ENCODE peak calls at places on chromosomes 6 and 20, in six cellular contexts. G, C, N, I, D and V are unnamed samples. For H3K4me1, the result is how much of the 10 kb centered on the place peaks cover.

GRCh38 chr6:158431036-158431435 is 118.8 kb downstream of the TULP4 start:
- DNase-seq in G (no peak), C (no peak), N (no peak), I (no peak), D (no peak), V (no peak)

GRCh38 chr6:108442770-108443520 is 117.8 kb upstream of the FOXO3 start:
- DNase-seq in I (no peak), D (no peak), G (no peak), C (no peak), N (no peak), V (no peak)

GRCh38 chr20:57076202-57076651 is 190.2 kb downstream of the BMP7 start:
- DNase-seq in I (peak), N (no peak), D (no peak), C (no peak), G (no peak), V (no peak)

GRCh38 chr6:42104095-42104806 is 38.2 kb downstream of the C6orf132 start:
- DNase-seq in C (no peak), D (peak), N (peak), I (peak), G (peak), V (peak)

GRCh38 chr6:111792241-111792640 is 81.0 kb downstream of the FYN start:
- DNase-seq in G (no peak), I (no peak), D (no peak), N (no peak), C (no peak), V (no peak)

GRCh38 chr6:159172066-159172465 is 2.9 kb downstream of the FNDC1 start:
- DNase-seq in C (no peak), N (no peak), G (no peak), I (no peak), D (no peak), V (no peak)

GRCh38 chr20:57393321-57394086 is 2.3 kb downstream of the RBM38 start:
- DNase-seq in G (no peak), I (no peak), N (no peak), C (no peak), D (no peak), V (no peak)

GRCh38 chr6:19329078-19329477 is 508.1 kb upstream of the ID4 start:
- DNase-seq in D (no peak), N (no peak), I (no peak), C (no peak), G (no peak), V (no peak)

GRCh38 chr20:32920530-32921298 is 62.0 kb downstream of the EFCAB8 start:
- DNase-seq in C (no peak), G (no peak), I (no peak), N (no peak), D (no peak), V (no peak)

GRCh38 chr20:60262967-60263603 is 304.9 kb downstream of the CDH26 start:
- DNase-seq in D (peak), C (no peak), G (no peak), N (peak), I (peak), V (peak)

GRCh38 chr6:134551245-134551960 is 233.5 kb upstream of the SGK1 start:
- DNase-seq in I (no peak), D (no peak), N (no peak), C (no peak), G (no peak), V (no peak)

GRCh38 chr20:45347936-45348809 is at the start of gene SDC4:
- DNase-seq in C (no peak), G (no peak), N (peak), I (no peak), D (peak), V (no peak)

GRCh38 chr20:45346291-45346718 is 1.9 kb downstream of the SDC4 start:
- DNase-seq in C (no peak), I (no peak), N (no peak), D (no peak), G (no peak), V (no peak)

GRCh38 chr20:45345104-45345936 is 2.9 kb downstream of the SDC4 start:
- DNase-seq in C (no peak), N (no peak), I (no peak), G (no peak), D (no peak), V (no peak)

GRCh38 chr20:45347297-45347935 is 808 bp downstream of the SDC4 start:
- DNase-seq in D (no peak), N (no peak), C (no peak), I (no peak), G (no peak), V (no peak)

DNA sequence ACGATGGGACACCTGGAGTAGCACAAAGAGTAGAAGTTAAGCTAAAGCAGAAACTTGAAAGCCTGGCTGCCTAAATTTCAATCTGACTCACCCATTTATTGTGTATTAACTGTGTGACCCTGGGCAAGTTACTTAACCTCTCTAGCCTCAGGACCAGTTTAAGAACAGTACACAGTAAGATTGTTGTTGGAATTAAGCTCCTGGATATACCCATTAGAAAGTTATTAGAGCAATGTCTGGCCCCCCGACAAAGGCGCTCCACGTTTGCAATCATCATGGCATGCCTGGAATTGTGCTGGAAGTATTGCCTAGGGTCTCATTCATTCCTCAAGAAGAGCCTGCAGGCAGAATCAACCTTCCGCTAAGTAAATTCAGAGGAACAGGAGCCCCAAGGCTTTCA is 1.4 kb downstream of the SDC4 start:
- DNase-seq in D (no peak), C (no peak), N (no peak), I (no peak), G (no peak), V (no peak)
- H3K4me1 ChIP-seq in D (under half), C (half or more), N (half or more), I (half or more), G (under half), V (under half)

GRCh38 chr6:127539292-127539691 is 20.2 kb upstream of the MTCL3 start:
- DNase-seq in C (no peak), G (no peak), I (no peak), N (peak), D (no peak), V (no peak)
- TF ChIP-seq YY1 in C (no peak), G (no peak), I (no peak), N (no peak), D (no peak), V (no peak)

DNA sequence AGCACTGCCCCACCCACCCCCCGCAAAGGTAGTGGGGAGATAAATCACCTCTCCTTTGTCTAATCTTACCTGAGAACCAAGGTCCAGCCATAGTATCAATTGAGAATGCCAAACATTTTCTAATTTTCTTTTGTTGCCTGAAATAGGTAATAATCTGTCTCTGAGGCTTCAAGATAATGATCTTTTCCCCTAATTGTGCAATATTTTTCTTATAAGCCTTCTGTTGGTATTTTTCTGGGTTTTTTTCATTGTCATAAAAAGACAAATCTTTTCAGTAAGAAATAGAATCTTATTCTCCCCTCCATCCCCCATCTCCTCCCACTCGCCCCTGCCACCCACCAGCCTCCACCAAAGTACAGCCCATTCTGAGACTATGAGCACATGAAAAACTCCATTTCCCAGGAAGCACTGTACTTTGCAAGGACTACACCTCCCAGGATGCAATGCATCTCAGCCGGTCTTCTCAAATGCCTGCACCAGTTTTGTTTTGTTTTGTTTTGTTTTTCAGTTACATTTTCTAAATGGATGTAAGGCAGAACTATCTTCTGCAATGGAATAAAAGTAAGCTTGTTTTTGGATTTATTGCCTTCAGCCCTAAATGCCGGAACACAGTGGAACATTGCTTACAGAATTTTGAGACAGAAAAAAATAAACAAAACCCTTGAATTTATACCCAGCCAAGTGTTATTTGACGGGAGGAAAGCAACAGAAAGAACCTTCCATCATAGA is 268.0 kb downstream of the TFAP2A start:
- DNase-seq in G (peak), I (peak), D (no peak), N (peak), C (peak), V (peak)
- TF ChIP-seq ZNF274 in G (no peak), I (no peak), D (no peak), N (no peak), C (no peak), V (no peak)

GRCh38 chr6:33915134-33915533 is 111.3 kb upstream of the MLN start:
- DNase-seq in C (no peak), N (no peak), D (no peak), G (no peak), I (no peak), V (no peak)

GRCh38 chr6:33914519-33915120 is 110.8 kb upstream of the MLN start:
- DNase-seq in G (no peak), C (no peak), I (no peak), D (no peak), N (no peak), V (no peak)

GRCh38 chr6:33911488-33911887 is 107.7 kb upstream of the MLN start:
- DNase-seq in N (no peak), I (no peak), C (no peak), D (no peak), G (no peak), V (no peak)

GRCh38 chr6:33909737-33910136 is 105.9 kb upstream of the MLN start:
- DNase-seq in G (no peak), I (no peak), C (no peak), D (no peak), N (peak), V (no peak)

GRCh38 chr6:33912177-33912576 is 108.4 kb upstream of the MLN start:
- DNase-seq in D (no peak), G (no peak), N (no peak), C (no peak), I (no peak), V (no peak)
- H3K4me1 ChIP-seq in D (under half), G (under half), N (under half), C (under half), I (under half), V (under half)

DNA sequence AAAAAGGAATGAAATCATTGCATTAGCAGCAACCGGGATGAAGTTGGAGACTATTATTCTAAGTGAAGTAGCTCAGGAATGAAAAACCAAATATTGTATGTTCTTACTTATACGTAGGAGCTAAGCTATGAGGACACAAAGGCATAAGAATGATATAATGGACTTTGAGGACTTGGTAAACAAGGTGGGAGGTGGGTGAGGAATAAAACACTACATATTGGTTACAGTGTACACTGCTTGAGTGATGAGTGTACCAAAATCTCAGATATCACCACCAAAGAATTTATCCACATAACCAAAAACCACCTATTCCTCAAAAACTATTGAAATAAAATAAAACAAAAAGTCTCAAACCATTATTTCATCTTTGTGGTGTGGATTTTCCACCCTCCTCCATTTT is 593.5 kb downstream of the TENT5A start:
- DNase-seq in N (no peak), D (no peak), C (no peak), G (no peak), I (no peak), V (no peak)
- TF ChIP-seq YY1 in N (no peak), D (no peak), C (no peak), G (no peak), I (no peak), V (no peak)

GRCh38 chr6:141482773-141483172 is 650.0 kb upstream of the GJE1 start:
- DNase-seq in D (no peak), N (no peak), G (no peak), C (no peak), I (no peak), V (no peak)
- TF ChIP-seq ZNF274 in D (no peak), N (no peak), G (no peak), C (no peak), I (no peak), V (no peak)

DNA sequence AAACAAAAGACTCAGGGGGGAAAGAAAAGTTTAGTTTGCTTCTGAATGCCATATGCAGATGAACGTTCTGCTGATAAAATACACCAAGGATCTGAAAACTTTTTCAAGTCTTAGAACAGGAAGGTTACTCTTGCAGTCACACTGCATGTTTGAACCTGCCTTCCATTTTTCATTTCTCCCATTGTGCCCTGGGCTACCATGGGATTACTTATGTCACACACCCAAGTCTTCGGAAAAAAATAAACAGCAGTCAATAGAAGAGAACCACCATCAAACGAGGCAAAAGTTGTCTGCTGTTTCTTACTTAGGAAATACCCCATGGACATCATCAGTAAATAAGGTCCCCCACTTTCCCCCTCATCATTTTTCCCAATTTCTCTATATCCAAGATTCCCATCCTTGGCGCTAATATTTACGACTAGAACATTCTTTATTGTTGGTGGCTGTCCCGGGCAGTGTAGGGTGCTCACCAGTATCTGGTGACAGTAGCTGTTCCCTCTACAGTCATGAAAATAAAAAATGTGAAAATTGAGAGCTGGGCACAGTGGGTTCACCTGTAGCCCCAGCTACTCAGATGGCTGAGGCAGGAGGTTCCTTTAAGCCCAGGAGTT is 202.5 kb downstream of the BCAS1 start:
- DNase-seq in D (no peak), G (no peak), N (no peak), I (no peak), C (no peak), V (no peak)
- H3K4me1 ChIP-seq in D (under half), G (under half), N (under half), I (half or more), C (under half), V (under half)

GRCh38 chr20:47496118-47496517 is 5.6 kb upstream of the NCOA3 start:
- DNase-seq in D (no peak), N (no peak), G (no peak), C (no peak), I (no peak), V (no peak)

GRCh38 chr20:47490795-47491194 is 10.9 kb upstream of the NCOA3 start:
- DNase-seq in N (no peak), G (no peak), D (no peak), I (no peak), C (no peak), V (no peak)

GRCh38 chr20:47492284-47492683 is 9.4 kb upstream of the NCOA3 start:
- DNase-seq in D (no peak), C (no peak), G (no peak), N (no peak), I (no peak), V (no peak)

GRCh38 chr20:47493954-47494293 is 7.8 kb upstream of the NCOA3 start:
- DNase-seq in I (no peak), N (no peak), C (no peak), G (no peak), D (no peak), V (no peak)

GRCh38 chr20:47493175-47493953 is 8.3 kb upstream of the NCOA3 start:
- DNase-seq in I (peak), C (peak), G (no peak), D (no peak), N (peak), V (no peak)
- TF ChIP-seq YY1 in I (no peak), C (no peak), G (no peak), D (no peak), N (no peak), V (no peak)

DNA sequence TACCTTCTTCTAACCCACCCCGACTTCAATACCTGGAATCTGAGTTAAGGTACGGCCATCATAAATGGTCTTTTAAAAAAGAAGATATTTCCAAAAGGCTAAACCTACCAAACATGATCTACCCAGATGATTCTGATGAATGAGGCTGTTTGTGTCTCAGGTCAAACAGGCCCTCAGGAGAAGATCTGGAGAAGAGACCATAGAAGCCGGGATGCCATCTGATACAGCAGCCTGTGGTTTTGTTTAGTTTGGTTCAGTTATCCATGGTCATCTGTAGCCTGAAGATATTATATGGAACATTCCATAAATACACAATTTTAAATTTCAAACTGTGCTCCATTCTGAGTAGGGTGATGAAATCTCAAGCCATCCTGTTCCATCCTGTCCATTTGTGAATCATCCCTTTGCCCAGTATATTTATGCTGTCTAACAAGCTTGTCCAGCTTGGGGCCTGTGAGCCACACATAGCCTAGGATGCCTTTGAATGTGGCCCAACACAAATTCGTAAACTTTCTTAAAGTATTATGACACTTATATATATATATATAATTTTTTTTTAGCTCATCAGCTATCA is 4.0 kb upstream of the CAP2 start:
- DNase-seq in I (no peak), D (no peak), G (no peak), C (no peak), N (no peak), V (no peak)
- TF ChIP-seq ZNF274 in I (no peak), D (no peak), G (no peak), C (no peak), N (no peak), V (no peak)